ENCODE peak calls at places on chromosome 17, in seven cellular contexts. J, C, O, G, X, V and U are unnamed samples.

GRCh38 chr17:68133370-68134045 is 98.0 kb downstream of the KPNA2 start:
- DNase-seq in X (no peak), V (peak), O (no peak), G (no peak), J (no peak), C (no peak), U (peak)

GRCh38 chr17:21007646-21008045 is 35.2 kb downstream of the USP22 start:
- DNase-seq in G (no peak), V (no peak), J (no peak), X (no peak), C (no peak), O (no peak), U (no peak)

GRCh38 chr17:65278050-65278819 is 141.1 kb downstream of the RGS9 start:
- DNase-seq in G (no peak), C (peak), J (peak), O (no peak), V (peak), X (peak), U (peak)

GRCh38 chr17:40500709-40501108 is 714 bp downstream of the TNS4 start:
- DNase-seq in X (no peak), O (no peak), V (no peak), C (no peak), J (no peak), G (no peak), U (no peak)

GRCh38 chr17:76517638-76518038 is 16.4 kb upstream of the RHBDF2 start:
- DNase-seq in J (no peak), G (no peak), O (no peak), V (no peak), X (no peak), C (no peak), U (no peak)

GRCh38 chr17:38799501-38800236 is at the start of gene PIP4K2B:
- DNase-seq in J (peak), O (peak), G (peak), C (peak), X (peak), V (peak), U (peak)

GRCh38 chr17:74493381-74493833 is 27.0 kb downstream of the CD300A start:
- DNase-seq in G (peak), C (peak), X (peak), O (peak), V (peak), J (peak), U (peak)

GRCh38 chr17:74792586-74792985 is 16.4 kb upstream of the NAT9 start:
- DNase-seq in J (no peak), O (no peak), C (no peak), G (no peak), V (no peak), X (no peak), U (no peak)

GRCh38 chr17:18139949-18140348 is 31.4 kb downstream of the MYO15A start:
- DNase-seq in C (no peak), J (no peak), G (no peak), O (no peak), X (no peak), V (peak), U (no peak)

GRCh38 chr17:65783845-65784334 is 222.4 kb upstream of the AXIN2 start:
- DNase-seq in V (no peak), G (no peak), C (no peak), X (no peak), O (no peak), J (no peak), U (no peak)

GRCh38 chr17:83144421-83145357 is 65.3 kb downstream of the METRNL start:
- DNase-seq in C (no peak), V (no peak), J (no peak), G (no peak), X (peak), O (no peak), U (no peak)

GRCh38 chr17:71349908-71350600 is 770.8 kb upstream of the SOX9 start:
- DNase-seq in J (no peak), V (no peak), C (no peak), O (no peak), G (no peak), X (no peak), U (no peak)

GRCh38 chr17:5552841-5553240 is 31.5 kb downstream of the NLRP1 start:
- DNase-seq in C (no peak), X (no peak), J (no peak), O (no peak), V (no peak), G (no peak), U (no peak)

GRCh38 chr17:49486012-49486641 is 9.0 kb upstream of the NGFR start:
- DNase-seq in X (no peak), C (no peak), V (peak), J (peak), G (no peak), O (no peak), U (no peak)

GRCh38 chr17:82648761-82649474 is 674 bp upstream of the WDR45B start:
- DNase-seq in G (no peak), J (peak), C (no peak), X (peak), O (no peak), V (peak), U (peak)

GRCh38 chr17:71188811-71189492 is 931.9 kb upstream of the SOX9 start:
- DNase-seq in J (no peak), X (no peak), G (no peak), C (no peak), V (no peak), O (no peak), U (no peak)

GRCh38 chr17:2894782-2895181 is 98.5 kb downstream of the RAP1GAP2 start:
- DNase-seq in O (no peak), G (no peak), J (no peak), X (no peak), C (no peak), V (no peak), U (no peak)

GRCh38 chr17:78769200-78769773 is 12.8 kb downstream of the CYTH1 start:
- DNase-seq in C (no peak), J (no peak), X (peak), G (no peak), O (no peak), V (no peak), U (peak)

GRCh38 chr17:35257080-35257701 is 14.3 kb downstream of the SLFN5 start:
- DNase-seq in V (no peak), C (no peak), G (no peak), J (no peak), X (no peak), O (no peak), U (peak)

GRCh38 chr17:74031314-74032080 is 172.0 kb upstream of the RPL38 start:
- DNase-seq in C (no peak), O (no peak), V (no peak), J (no peak), X (no peak), G (no peak), U (no peak)

GRCh38 chr17:41393294-41393693 is 4.1 kb downstream of the KRT31 start:
- DNase-seq in C (no peak), G (no peak), X (no peak), J (no peak), O (no peak), V (no peak), U (no peak)

GRCh38 chr17:70369296-70369855 is 200.0 kb downstream of the KCNJ2 start:
- DNase-seq in G (no peak), X (no peak), V (no peak), O (no peak), C (no peak), J (no peak), U (no peak)

GRCh38 chr17:48704521-48704920 is 17.8 kb downstream of the PRAC1 start:
- DNase-seq in X (no peak), C (no peak), G (no peak), V (no peak), O (no peak), J (no peak), U (no peak)

GRCh38 chr17:66222772-66223350 is 6.4 kb downstream of the APOH start:
- DNase-seq in G (no peak), V (no peak), O (no peak), J (no peak), C (no peak), X (no peak), U (no peak)

GRCh38 chr17:56222255-56222654 is 69.0 kb downstream of the ANKFN1 start:
- DNase-seq in X (no peak), J (no peak), G (no peak), V (no peak), O (no peak), C (no peak), U (no peak)

GRCh38 chr17:49224198-49224996 is 6.2 kb downstream of the PHOSPHO1 start:
- DNase-seq in O (peak), C (peak), V (peak), J (peak), G (no peak), X (peak), U (no peak)

GRCh38 chr17:40560592-40561293 is 4.5 kb downstream of the CCR7 start:
- DNase-seq in V (peak), C (peak), J (no peak), X (peak), G (no peak), O (peak), U (peak)

GRCh38 chr17:75069783-75070182 is 18.0 kb upstream of the SLC16A5 start:
- DNase-seq in G (no peak), O (no peak), C (no peak), V (no peak), J (no peak), X (no peak), U (no peak)

GRCh38 chr17:6752068-6752909 is 3.6 kb upstream of the XAF1 start:
- DNase-seq in J (no peak), O (no peak), C (no peak), X (no peak), G (no peak), V (no peak), U (peak)

GRCh38 chr17:74054249-74054648 is 149.2 kb upstream of the RPL38 start:
- DNase-seq in O (no peak), G (no peak), C (no peak), X (no peak), J (no peak), V (no peak), U (no peak)